ENCODE peak calls at places on chromosomes 7 and 10, in four cellular contexts. F, Z, S and M are unnamed samples.

GRCh38 chr10:29239569-29240472 is 49.0 kb upstream of the LYZL1 start:
- DNase-seq in F (no peak), Z (no peak), S (peak), M (peak)

GRCh38 chr7:117193564-117193963 is 129.3 kb downstream of the WNT2 start:
- DNase-seq in F (no peak), Z (no peak), S (peak), M (no peak)

GRCh38 chr10:24851595-24851994 is 100.8 kb downstream of the PRTFDC1 start:
- DNase-seq in F (no peak), Z (no peak), S (no peak), M (no peak)

GRCh38 chr10:97178074-97178473 is 7.7 kb downstream of the SLIT1 start:
- DNase-seq in F (no peak), Z (no peak), S (no peak), M (no peak)

GRCh38 chr7:104973909-104974415 is 40.0 kb upstream of the KMT2E start:
- DNase-seq in F (no peak), Z (no peak), S (no peak), M (no peak)

GRCh38 chr10:6465854-6466524 is 114.1 kb downstream of the PRKCQ start:
- DNase-seq in F (no peak), Z (no peak), S (no peak), M (no peak)

GRCh38 chr10:84140036-84140379 is 699 bp downstream of the GHITM start:
- DNase-seq in F (no peak), Z (no peak), S (peak), M (peak)

GRCh38 chr10:17475661-17476060 is 21.3 kb upstream of the ST8SIA6 start:
- DNase-seq in F (no peak), Z (no peak), S (no peak), M (no peak)

GRCh38 chr10:89887830-89888229 is 186.4 kb downstream of the KIF20B start:
- DNase-seq in F (no peak), Z (no peak), S (no peak), M (no peak)

GRCh38 chr7:50456371-50457123 is 6.4 kb upstream of the FIGNL1 start:
- DNase-seq in F (no peak), Z (no peak), S (no peak), M (no peak)

GRCh38 chr7:90180011-90180585 is 25.8 kb downstream of the STEAP1 start:
- DNase-seq in F (peak), Z (no peak), S (no peak), M (no peak)

GRCh38 chr7:38873433-38873832 is 35.6 kb downstream of the VPS41 start:
- DNase-seq in F (no peak), Z (no peak), S (no peak), M (no peak)

GRCh38 chr10:30770816-30771215 is 141.3 kb upstream of the LYZL2 start:
- DNase-seq in F (no peak), Z (no peak), S (no peak), M (no peak)

GRCh38 chr10:117646718-117647117 is 104.2 kb downstream of the EMX2 start:
- DNase-seq in F (no peak), Z (no peak), S (no peak), M (no peak)

GRCh38 chr10:59757966-59758365 is 4.7 kb upstream of the MRLN start:
- DNase-seq in F (peak), Z (peak), S (no peak), M (no peak)

GRCh38 chr10:76624470-76624869 is 1013.1 kb downstream of the KCNMA1 start:
- DNase-seq in F (no peak), Z (no peak), S (no peak), M (no peak)

GRCh38 chr7:2981103-2981480 is 62.6 kb downstream of the CARD11 start:
- DNase-seq in F (no peak), Z (no peak), S (no peak), M (no peak)

GRCh38 chr7:30702200-30702599 is 19.9 kb upstream of the CRHR2 start:
- DNase-seq in F (no peak), Z (no peak), S (no peak), M (no peak)

GRCh38 chr10:30433779-30434272 is at the start of gene MAP3K8:
- DNase-seq in F (peak), Z (no peak), S (peak), M (peak)

GRCh38 chr7:37311282-37311868 is 137.3 kb downstream of the ELMO1 start:
- DNase-seq in F (no peak), Z (no peak), S (no peak), M (no peak)

GRCh38 chr10:20100157-20100556 is 283.9 kb downstream of the PLXDC2 start:
- DNase-seq in F (no peak), Z (no peak), S (no peak), M (no peak)

GRCh38 chr7:55018361-55019328 is at the start of gene EGFR:
- DNase-seq in F (peak), Z (no peak), S (peak), M (peak)

GRCh38 chr10:51422311-51423120 is 276.9 kb downstream of the CSTF2T start:
- DNase-seq in F (no peak), Z (peak), S (peak), M (peak)

GRCh38 chr10:23172846-23173548 is 19.1 kb upstream of the PTF1A start:
- DNase-seq in F (no peak), Z (no peak), S (no peak), M (peak)

GRCh38 chr10:109504401-109504800 is 418.9 kb downstream of the XPNPEP1 start:
- DNase-seq in F (no peak), Z (no peak), S (no peak), M (no peak)

GRCh38 chr10:115854740-115855435 is 418.1 kb downstream of the GFRA1 start:
- DNase-seq in F (no peak), Z (no peak), S (peak), M (no peak)

GRCh38 chr7:98305951-98306535 is 24.6 kb downstream of the BRI3 start:
- DNase-seq in F (no peak), Z (no peak), S (no peak), M (no peak)

GRCh38 chr7:158887594-158887993 is 31.2 kb downstream of the DYNC2I1 start:
- DNase-seq in F (no peak), Z (no peak), S (no peak), M (no peak)

GRCh38 chr10:69315610-69316312 is 37.5 kb downstream of the HK1 start:
- DNase-seq in F (no peak), Z (no peak), S (no peak), M (no peak)